ENCODE peak calls at places on chromosomes 12 and 14, in five cellular contexts. W is putamen; P is colonic mucosa; V is stimulated activated CD8-positive, alpha-beta memory T cell treated with anti-CD3 and anti-CD28 coated beads, Interleukin-12 subunit alpha, Interleukin-12 subunit beta, amount 100 ng/mL, for 4 hours; Z is germinal center. G is an unnamed sample.

GRCh38 chr12:100706029-100706428 is 88.5 kb upstream of the ANO4 start:
- DNase-seq in W (no peak), P (no peak), V (no peak), Z (no peak), G (no peak)

GRCh38 chr14:76328457-76329137 is 47.3 kb upstream of the ESRRB start:
- DNase-seq in W (no peak), P (no peak), V (no peak), Z (no peak), G (no peak)

GRCh38 chr12:43352001-43352400 is 200.0 kb downstream of the ADAMTS20 start:
- DNase-seq in W (no peak), P (no peak), V (no peak), Z (no peak), G (no peak)

GRCh38 chr12:53042607-53043454 is 7.0 kb upstream of the TNS2 start:
- DNase-seq in W (no peak), P (no peak), V (no peak), Z (no peak), G (no peak)

GRCh38 chr14:78638926-78639325 is 468.8 kb downstream of the NRXN3 start:
- DNase-seq in W (no peak), P (no peak), V (no peak), Z (no peak), G (no peak)

GRCh38 chr14:88005050-88005481 is at the start of gene GPR65:
- DNase-seq in W (no peak), P (no peak), V (no peak), Z (peak), G (peak)

GRCh38 chr12:26239127-26239500 is 43.7 kb downstream of the SSPN start:
- DNase-seq in W (no peak), P (no peak), V (no peak), Z (no peak), G (no peak)

GRCh38 chr12:107718606-107719005 is 33.0 kb downstream of the PWP1 start:
- DNase-seq in W (no peak), P (no peak), V (no peak), Z (no peak), G (no peak)

GRCh38 chr14:77459072-77459723 is 1.3 kb downstream of the AHSA1 start:
- DNase-seq in W (peak), P (peak), V (peak), Z (peak), G (peak)

G was measured in pons.